ENCODE peak calls at places on chromosome 11, in seven cellular contexts. F is prostate gland, X is ovary, Z is heart left ventricle, G is thyroid gland, Q is breast epithelium, Y is Peyer's patch. W is an unnamed sample.

GRCh38 chr11:36550385-36551115 is 17.3 kb upstream of the RAG1 start:
- DNase-seq in F (no peak), X (no peak), Z (no peak), G (no peak), Q (no peak), Y (no peak), W (no peak)

GRCh38 chr11:133078591-133079179 is 453.6 kb downstream of the OPCML start:
- DNase-seq in F (peak), X (no peak), Z (no peak), G (peak), Q (no peak), Y (no peak), W (no peak)

GRCh38 chr11:77823775-77824174 is 2.8 kb downstream of the AAMDC start:
- DNase-seq in F (no peak), X (no peak), Z (no peak), G (no peak), Q (no peak), Y (no peak), W (no peak)

GRCh38 chr11:131537196-131537595 is 166.8 kb downstream of the NTM start:
- DNase-seq in F (no peak), X (no peak), Z (no peak), G (no peak), Q (no peak), Y (no peak), W (no peak)

GRCh38 chr11:101862410-101863233 is 52.2 kb upstream of the CEP126 start:
- DNase-seq in F (no peak), X (peak), Z (no peak), G (peak), Q (no peak), Y (no peak), W (peak)

GRCh38 chr11:3091081-3091845 is 34.0 kb upstream of the CARS1 start:
- DNase-seq in F (no peak), X (peak), Z (no peak), G (no peak), Q (no peak), Y (no peak), W (no peak)

GRCh38 chr11:133946541-133947297 is 10.0 kb downstream of the IGSF9B start:
- DNase-seq in F (no peak), X (no peak), Z (peak), G (peak), Q (no peak), Y (no peak), W (no peak)

GRCh38 chr11:132466983-132467382 is 1065.3 kb downstream of the OPCML start:
- DNase-seq in F (no peak), X (no peak), Z (no peak), G (no peak), Q (no peak), Y (no peak), W (no peak)

GRCh38 chr11:122293298-122294023 is 177.4 kb upstream of the BLID start:
- DNase-seq in F (no peak), X (no peak), Z (no peak), G (peak), Q (no peak), Y (no peak), W (no peak)

GRCh38 chr11:1062075-1062820 is 12.4 kb upstream of the MUC2 start:
- DNase-seq in F (no peak), X (no peak), Z (no peak), G (no peak), Q (no peak), Y (no peak), W (no peak)

GRCh38 chr11:128525411-128526243 is 61.7 kb downstream of the ETS1 start:
- DNase-seq in F (no peak), X (no peak), Z (no peak), G (no peak), Q (no peak), Y (no peak), W (no peak)

GRCh38 chr11:111937859-111938258 is 716 bp downstream of the DIXDC1 start:
- DNase-seq in F (no peak), X (no peak), Z (no peak), G (no peak), Q (no peak), Y (no peak), W (no peak)

GRCh38 chr11:57763568-57763967 is 2.0 kb downstream of the CTNND1 start:
- DNase-seq in F (peak), X (no peak), Z (no peak), G (no peak), Q (no peak), Y (no peak), W (no peak)

GRCh38 chr11:130546901-130547694 is 98.7 kb downstream of the ADAMTS15 start:
- DNase-seq in F (no peak), X (no peak), Z (peak), G (no peak), Q (no peak), Y (no peak), W (no peak)

GRCh38 chr11:12942157-12942556 is 67.0 kb upstream of the RASSF10 start:
- DNase-seq in F (no peak), X (no peak), Z (no peak), G (no peak), Q (no peak), Y (no peak), W (no peak)

GRCh38 chr11:6320411-6321207 is at the start of gene CAVIN3:
- DNase-seq in F (peak), X (peak), Z (peak), G (peak), Q (peak), Y (peak), W (peak)

GRCh38 chr11:69359735-69360470 is 65.9 kb downstream of the MYEOV start:
- DNase-seq in F (no peak), X (no peak), Z (no peak), G (no peak), Q (no peak), Y (no peak), W (no peak)

GRCh38 chr11:134267966-134268365 is 8.2 kb upstream of the GLB1L3 start:
- DNase-seq in F (no peak), X (no peak), Z (no peak), G (no peak), Q (no peak), Y (no peak), W (peak)

GRCh38 chr11:131855320-131855719 is 484.9 kb downstream of the NTM start:
- DNase-seq in F (no peak), X (no peak), Z (no peak), G (no peak), Q (no peak), Y (no peak), W (no peak)

GRCh38 chr11:91141655-91142054 is 918.8 kb upstream of the CHORDC1 start:
- DNase-seq in F (no peak), X (no peak), Z (no peak), G (no peak), Q (no peak), Y (no peak), W (no peak)

GRCh38 chr11:20131744-20132666 is 28.3 kb downstream of the DBX1 start:
- DNase-seq in F (peak), X (peak), Z (peak), G (peak), Q (peak), Y (peak), W (peak)

GRCh38 chr11:46210133-46210636 is 67.3 kb upstream of the CREB3L1 start:
- DNase-seq in F (no peak), X (no peak), Z (no peak), G (no peak), Q (no peak), Y (no peak), W (no peak)

GRCh38 chr11:69010964-69011623 is 2.0 kb downstream of the MRGPRF start:
- DNase-seq in F (peak), X (peak), Z (peak), G (peak), Q (no peak), Y (no peak), W (peak)

GRCh38 chr11:124745835-124746620 is 6.0 kb downstream of the VSIG2 start:
- DNase-seq in F (no peak), X (no peak), Z (no peak), G (peak), Q (no peak), Y (peak), W (no peak)

GRCh38 chr11:118928108-118928869 is 2.6 kb upstream of the BCL9L start:
- DNase-seq in F (peak), X (peak), Z (peak), G (peak), Q (peak), Y (peak), W (peak)

GRCh38 chr11:109818303-109818702 is 274.9 kb upstream of the ZC3H12C start:
- DNase-seq in F (no peak), X (no peak), Z (no peak), G (no peak), Q (no peak), Y (no peak), W (no peak)

GRCh38 chr11:89016214-89016613 is 49.6 kb downstream of the GRM5 start:
- DNase-seq in F (no peak), X (no peak), Z (no peak), G (no peak), Q (no peak), Y (no peak), W (no peak)

GRCh38 chr11:23413057-23413456 is 552.8 kb upstream of the CCDC179 start:
- DNase-seq in F (no peak), X (no peak), Z (no peak), G (no peak), Q (no peak), Y (no peak), W (no peak)

GRCh38 chr11:67276821-67277230 is 10.6 kb downstream of the GRK2 start:
- DNase-seq in F (no peak), X (no peak), Z (peak), G (no peak), Q (no peak), Y (peak), W (no peak)

GRCh38 chr11:99383628-99384300 is 363.0 kb downstream of the CNTN5 start:
- DNase-seq in F (no peak), X (no peak), Z (no peak), G (no peak), Q (no peak), Y (no peak), W (no peak)

GRCh38 chr11:14884667-14885273 is 7.3 kb downstream of the CYP2R1 start:
- DNase-seq in F (no peak), X (no peak), Z (no peak), G (no peak), Q (no peak), Y (no peak), W (no peak)

GRCh38 chr11:23564370-23564769 is 704.1 kb upstream of the CCDC179 start:
- DNase-seq in F (no peak), X (no peak), Z (no peak), G (no peak), Q (no peak), Y (no peak), W (no peak)

GRCh38 chr11:124605719-124606118 is 5.5 kb upstream of the PANX3 start:
- DNase-seq in F (no peak), X (no peak), Z (no peak), G (no peak), Q (no peak), Y (no peak), W (no peak)

GRCh38 chr11:93591247-93591898 is 48.2 kb upstream of the SMCO4 start:
- DNase-seq in F (no peak), X (no peak), Z (no peak), G (no peak), Q (no peak), Y (no peak), W (no peak)

GRCh38 chr11:95886462-95886861 is 37.4 kb downstream of the MTMR2 start:
- DNase-seq in F (no peak), X (no peak), Z (no peak), G (no peak), Q (no peak), Y (no peak), W (no peak)

GRCh38 chr11:122069946-122070345 is 46.1 kb downstream of the BLID start:
- DNase-seq in F (no peak), X (peak), Z (peak), G (peak), Q (peak), Y (peak), W (no peak)

GRCh38 chr11:11772865-11773515 is 68.8 kb upstream of the USP47 start:
- DNase-seq in F (no peak), X (no peak), Z (no peak), G (no peak), Q (no peak), Y (no peak), W (no peak)

GRCh38 chr11:11769782-11770181 is 72.0 kb upstream of the USP47 start:
- DNase-seq in F (no peak), X (no peak), Z (no peak), G (no peak), Q (no peak), Y (no peak), W (peak)

GRCh38 chr11:11769362-11769761 is 72.4 kb upstream of the USP47 start:
- DNase-seq in F (no peak), X (no peak), Z (no peak), G (no peak), Q (no peak), Y (no peak), W (no peak)

GRCh38 chr11:11770274-11770673 is 71.5 kb upstream of the USP47 start:
- DNase-seq in F (no peak), X (no peak), Z (no peak), G (no peak), Q (no peak), Y (no peak), W (no peak)

GRCh38 chr11:11770921-11771484 is 70.8 kb upstream of the USP47 start:
- DNase-seq in F (no peak), X (no peak), Z (no peak), G (no peak), Q (no peak), Y (no peak), W (no peak)
- TF ChIP-seq POLR2A in F (no peak), X (no peak), Z (no peak), G (no peak), Q (no peak), Y (no peak), W (no peak)

GRCh38 chr11:72102631-72102945 is 509 bp downstream of the LAMTOR1 start:
- DNase-seq in F (no peak), X (no peak), Z (no peak), G (no peak), Q (no peak), Y (no peak), W (no peak)

GRCh38 chr11:72102162-72102561 is 935 bp downstream of the LAMTOR1 start:
- DNase-seq in F (no peak), X (no peak), Z (no peak), G (no peak), Q (no peak), Y (no peak), W (no peak)

GRCh38 chr11:72102946-72103753 is at the start of gene LAMTOR1:
- DNase-seq in F (peak), X (peak), Z (peak), G (peak), Q (peak), Y (peak), W (peak)

GRCh38 chr11:72105888-72106287 is at the start of gene TOMT:
- DNase-seq in F (no peak), X (no peak), Z (no peak), G (no peak), Q (no peak), Y (no peak), W (no peak)

GRCh38 chr11:72103754-72104167 is 664 bp upstream of the LAMTOR1 start:
- DNase-seq in F (no peak), X (no peak), Z (no peak), G (no peak), Q (no peak), Y (peak), W (no peak)
- TF ChIP-seq CTCF in F (no peak), X (peak), Z (no peak), G (no peak), Q (peak), Y (no peak), W (no peak)

GRCh38 chr11:64916040-64916847 is 765 bp downstream of the ATG2A start:
- DNase-seq in F (no peak), X (peak), Z (no peak), G (peak), Q (peak), Y (peak), W (peak)
- TF ChIP-seq POLR2A in F (no peak), X (peak), Z (no peak), G (no peak), Q (no peak), Y (no peak), W (no peak)

GRCh38 chr11:103487113-103487512 is 377.9 kb downstream of the DYNC2H1 start:
- DNase-seq in F (no peak), X (no peak), Z (no peak), G (no peak), Q (no peak), Y (no peak), W (no peak)

GRCh38 chr11:103491777-103492176 is 382.6 kb downstream of the DYNC2H1 start:
- DNase-seq in F (no peak), X (no peak), Z (no peak), G (no peak), Q (no peak), Y (no peak), W (no peak)

GRCh38 chr11:103486609-103487008 is 377.4 kb downstream of the DYNC2H1 start:
- DNase-seq in F (no peak), X (no peak), Z (no peak), G (no peak), Q (no peak), Y (no peak), W (no peak)

GRCh38 chr11:103488021-103488420 is 378.8 kb downstream of the DYNC2H1 start:
- DNase-seq in F (no peak), X (no peak), Z (no peak), G (no peak), Q (no peak), Y (no peak), W (no peak)

GRCh38 chr11:103488579-103488978 is 379.4 kb downstream of the DYNC2H1 start:
- DNase-seq in F (no peak), X (no peak), Z (no peak), G (no peak), Q (no peak), Y (no peak), W (no peak)
- TF ChIP-seq CTCF in F (no peak), X (no peak), Z (no peak), G (no peak), Q (no peak), Y (no peak), W (no peak)

DNA sequence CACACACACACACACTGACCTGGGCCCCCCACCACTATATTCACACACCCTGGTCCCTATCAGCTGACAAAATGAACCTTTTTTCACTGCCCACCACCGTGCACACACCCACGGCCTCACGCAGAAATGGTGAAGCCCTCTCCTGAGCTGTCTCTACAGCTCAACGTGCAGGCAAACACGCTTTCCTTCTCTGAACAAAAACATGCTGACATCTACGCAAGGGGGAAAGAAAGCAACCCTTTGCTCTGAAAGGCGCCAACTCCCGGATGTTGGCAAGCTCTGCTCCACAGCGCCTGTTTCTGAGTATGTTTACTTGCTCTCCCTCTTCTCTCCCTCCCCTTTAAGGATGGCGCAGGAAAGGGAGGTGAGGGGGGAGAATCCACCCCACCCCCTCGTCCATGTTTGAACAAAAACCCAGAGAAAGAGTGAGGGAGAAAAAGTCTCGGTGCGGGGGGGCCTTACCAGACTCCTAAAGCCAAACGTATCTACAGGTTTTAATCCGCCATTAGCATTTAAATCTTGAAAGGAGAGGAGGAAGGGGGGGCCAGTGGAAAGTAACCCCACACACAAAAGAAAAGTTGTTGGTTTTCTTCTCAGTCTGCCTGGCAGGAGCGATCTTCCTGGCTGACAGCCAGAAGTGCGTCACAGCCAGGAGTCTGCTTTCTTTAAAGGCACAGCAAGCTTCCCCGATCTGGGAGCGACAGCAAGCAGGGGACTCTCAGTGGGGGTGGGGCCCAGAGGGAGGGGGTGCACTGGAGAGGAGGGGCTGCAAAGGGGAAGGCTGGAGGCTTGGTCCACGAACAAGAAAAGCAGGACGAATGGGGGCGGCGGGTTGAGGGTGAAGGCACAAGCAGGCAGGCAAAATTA is 39.6 kb downstream of the NUMA1 start:
- DNase-seq in F (peak), X (peak), Z (peak), G (peak), Q (peak), Y (peak), W (peak)
- TF ChIP-seq POLR2A in F (peak), X (peak), Z (peak), G (peak), Q (peak), Y (peak), W (no peak)

GRCh38 chr11:43806976-43807375 is 73.7 kb upstream of the ALKBH3 start:
- DNase-seq in F (no peak), X (no peak), Z (no peak), G (no peak), Q (no peak), Y (no peak), W (no peak)

GRCh38 chr11:43797866-43798265 is 82.8 kb upstream of the ALKBH3 start:
- DNase-seq in F (no peak), X (no peak), Z (no peak), G (no peak), Q (no peak), Y (no peak), W (no peak)

GRCh38 chr11:43797337-43797736 is 83.3 kb upstream of the ALKBH3 start:
- DNase-seq in F (no peak), X (no peak), Z (no peak), G (no peak), Q (no peak), Y (no peak), W (no peak)

GRCh38 chr11:43803766-43804165 is 76.9 kb upstream of the ALKBH3 start:
- DNase-seq in F (no peak), X (no peak), Z (no peak), G (peak), Q (no peak), Y (no peak), W (no peak)

DNA sequence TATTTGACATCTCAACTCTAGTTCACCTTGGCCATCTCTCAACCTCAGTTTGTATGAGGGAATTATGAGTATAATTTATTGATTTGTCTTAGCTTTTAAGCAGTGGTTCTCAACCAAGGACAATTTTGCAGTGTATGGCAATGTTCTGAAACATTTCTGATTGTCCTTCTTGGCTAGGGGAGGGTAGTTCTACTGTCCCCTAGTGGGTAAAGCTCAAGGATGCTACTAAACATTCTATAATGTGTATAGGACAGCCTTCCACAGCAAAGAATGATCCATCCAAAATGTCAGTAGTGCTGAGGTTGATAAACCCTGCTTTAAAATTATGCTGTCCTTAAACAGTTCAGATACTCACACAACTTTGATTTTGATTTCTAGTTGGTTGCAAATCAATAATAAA is 78.1 kb upstream of the ALKBH3 start:
- DNase-seq in F (no peak), X (no peak), Z (no peak), G (no peak), Q (no peak), Y (no peak), W (no peak)
- TF ChIP-seq CTCF in F (no peak), X (no peak), Z (peak), G (no peak), Q (no peak), Y (no peak), W (no peak)

W was measured in lower leg skin.